ENCODE peak calls at places on chromosomes 3 and 15, in six cellular contexts. U is kidney, N is fibroblast of pulmonary artery, K is MM.1S, F is esophagus muscularis mucosa, Z is type B pancreatic cell. M is an unnamed sample.
A peak's percentile ranks its signal among the peaks of the same experiment; 100 is the strongest.

GRCh38 chr3:108409791-108410190 is 100.6 kb downstream of the MYH15 start:
- DNase-seq in U (no peak), N (no peak), K (no peak), F (no peak), Z (no peak), M (no peak)

GRCh38 chr3:30155755-30156154 is 450.6 kb upstream of the TGFBR2 start:
- DNase-seq in U (no peak), N (no peak), K (no peak), F (no peak), Z (no peak), M (no peak)

GRCh38 chr3:171260430-171260829 is 199.8 kb downstream of the TNIK start:
- DNase-seq in U (no peak), N (no peak), K (no peak), F (no peak), Z (no peak), M (no peak)

GRCh38 chr3:17643691-17644090 is 98.7 kb downstream of the TBC1D5 start:
- DNase-seq in U (no peak), N (peak; percentile 69), K (no peak), F (no peak), Z (no peak), M (no peak)

GRCh38 chr3:169173231-169173630 is 490.3 kb downstream of the MECOM start:
- DNase-seq in U (no peak), N (peak; percentile 44), K (no peak), F (no peak), Z (no peak), M (no peak)

GRCh38 chr15:24645627-24646026 is 29.9 kb upstream of the NPAP1 start:
- DNase-seq in U (no peak), N (no peak), K (no peak), F (no peak), Z (no peak), M (no peak)

GRCh38 chr3:113912551-113913246 is 35.1 kb upstream of the ZDHHC23 start:
- DNase-seq in U (no peak), N (peak; percentile 77), K (peak; percentile 87), F (no peak), Z (no peak), M (no peak)

GRCh38 chr15:83287541-83288027 is 3.1 kb upstream of the BNC1 start:
- DNase-seq in U (no peak), N (peak; percentile 95), K (no peak), F (peak; percentile 72), Z (no peak), M (no peak)

DNA sequence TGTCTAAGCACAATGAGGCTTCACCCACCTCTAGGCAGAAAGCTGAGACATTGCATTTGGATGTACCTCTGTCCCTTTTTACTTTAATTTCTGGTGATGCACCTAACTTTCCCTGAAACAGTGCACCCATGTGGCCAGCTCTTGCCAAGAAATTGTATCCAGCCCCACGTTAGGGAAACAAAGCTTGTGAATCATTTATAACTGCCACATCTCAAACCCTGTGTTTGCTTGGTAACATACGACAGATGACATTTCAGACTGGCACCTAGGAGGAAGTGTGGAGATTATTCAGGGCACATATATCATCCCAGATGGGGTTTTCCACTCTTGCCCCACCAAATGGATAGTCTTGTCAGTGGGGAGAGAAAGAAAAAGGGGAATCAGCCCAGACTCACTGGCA is 2.1 kb downstream of the CYB561D2 start:
- DNase-seq in U (no peak), N (no peak), K (no peak), F (no peak), Z (no peak), M (no peak)
- TF ChIP-seq CTCF in U (no peak), N (peak; percentile 22), K (peak; percentile 31), F (no peak), Z (peak; percentile 25), M (peak; percentile 30)

GRCh38 chr3:52388933-52389332 is 56.0 kb downstream of the SEMA3G start:
- DNase-seq in U (no peak), N (no peak), K (no peak), F (no peak), Z (no peak), M (no peak)
- TF ChIP-seq CTCF in U (no peak), N (peak; percentile 7), K (no peak), F (no peak), Z (no peak), M (peak; percentile 7)

GRCh38 chr15:36591534-36592411 is 12.3 kb downstream of the CDIN1 start:
- DNase-seq in U (no peak), N (peak; percentile 26), K (no peak), F (no peak), Z (no peak), M (no peak)
- TF ChIP-seq CTCF in U (no peak), N (no peak), K (no peak), F (no peak), Z (no peak), M (no peak)

GRCh38 chr15:49046113-49046883 is at the start of gene SECISBP2L:
- DNase-seq in U (peak; percentile 97), N (peak; percentile 96), K (peak; percentile 93), F (peak; percentile 97), Z (peak; percentile 92), M (peak; percentile 96)
- TF ChIP-seq CTCF in U (peak; percentile 20), N (peak; percentile 21), K (peak; percentile 62), F (no peak), Z (peak; percentile 36), M (peak; percentile 28)

DNA sequence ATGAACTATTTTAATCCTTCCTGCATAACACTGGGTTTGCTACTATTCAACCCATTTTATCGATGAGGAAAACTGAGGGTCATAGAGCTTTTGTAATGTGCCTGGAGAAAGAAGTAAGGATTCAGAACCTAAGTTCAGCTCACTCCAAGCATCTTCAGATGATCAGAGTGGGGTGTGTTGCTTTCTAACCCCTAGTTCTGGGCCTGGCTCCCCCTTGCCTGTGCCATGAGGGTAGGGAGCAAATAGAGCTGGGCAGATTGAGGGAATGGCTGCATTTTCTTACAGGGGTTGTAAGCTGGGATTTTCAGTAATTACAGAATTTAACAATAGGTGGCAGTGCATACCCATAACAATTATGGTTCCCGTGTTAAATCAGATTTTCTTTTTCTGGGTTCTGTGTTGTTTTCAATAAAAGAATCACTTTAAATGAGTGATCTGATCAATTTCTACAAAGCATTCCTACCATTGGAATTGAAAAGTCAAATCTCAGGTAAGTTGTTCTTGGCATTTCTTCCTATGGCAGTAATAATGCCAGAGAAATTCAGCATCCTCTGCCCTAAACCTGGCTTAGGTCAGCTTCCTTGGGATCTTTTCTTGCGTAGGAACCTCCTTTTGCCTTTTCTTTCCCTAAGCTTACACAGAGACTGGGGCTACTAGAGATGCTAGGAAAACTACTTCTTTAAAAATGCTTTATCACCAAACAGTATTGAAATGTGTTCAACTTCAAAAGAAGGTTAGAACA is 103.8 kb upstream of the IL12A start:
- DNase-seq in U (no peak), N (peak; percentile 75), K (peak; percentile 58), F (peak; percentile 37), Z (no peak), M (no peak)
- TF ChIP-seq CTCF in U (peak; percentile 41), N (peak; percentile 56), K (peak; percentile 86), F (peak; percentile 52), Z (peak; percentile 74), M (peak; percentile 70)